ENCODE peak calls at places on chromosomes 6 and 20, in four cellular contexts. X is fibroblast of lung, O is uterus, Z is neural progenitor cell. B is an unnamed sample. For H3K27me3 and H3K4me1, the result is how much of the 10 kb centered on the place peaks cover.

GRCh38 chr20:49885558-49886332 is 29.6 kb downstream of the SPATA2 start:
- DNase-seq in X (no peak), O (no peak), Z (no peak), B (peak)

GRCh38 chr6:125918681-125919566 is 37.6 kb upstream of the HINT3 start:
- DNase-seq in X (peak), O (peak), Z (no peak), B (no peak)

GRCh38 chr6:51513891-51514290 is 573.5 kb downstream of the PKHD1 start:
- DNase-seq in X (no peak), O (no peak), Z (peak), B (no peak)

GRCh38 chr6:48101277-48101676 is 9.7 kb downstream of the PTCHD4 start:
- DNase-seq in X (peak), O (no peak), Z (no peak), B (no peak)

GRCh38 chr20:40863337-40863919 is 165.2 kb upstream of the TOP1 start:
- DNase-seq in X (no peak), O (no peak), Z (no peak), B (no peak)

GRCh38 chr6:79170915-79171314 is 63.6 kb downstream of the HMGN3 start:
- DNase-seq in X (peak), O (no peak), Z (no peak), B (no peak)

GRCh38 chr6:104684911-104685415 is 174.8 kb downstream of the HACE1 start:
- DNase-seq in X (no peak), O (no peak), Z (no peak), B (no peak)

GRCh38 chr6:33578164-33578563 is 1.9 kb downstream of the BAK1 start:
- DNase-seq in X (no peak), O (no peak), Z (no peak), B (no peak)

GRCh38 chr6:138430361-138431145 is 26.5 kb downstream of the HEBP2 start:
- DNase-seq in X (no peak), O (no peak), Z (no peak), B (no peak)

GRCh38 chr6:90146914-90147668 is 149.6 kb downstream of the BACH2 start:
- DNase-seq in X (no peak), O (no peak), Z (no peak), B (no peak)

GRCh38 chr20:18857640-18858039 is 44.1 kb downstream of the SCP2D1 start:
- DNase-seq in X (peak), O (no peak), Z (no peak), B (no peak)

GRCh38 chr20:52190437-52191131 is 995 bp downstream of the ZFP64 start:
- DNase-seq in X (peak), O (no peak), Z (peak), B (no peak)

GRCh38 chr6:135182993-135183531 is 2.0 kb downstream of the MYB start:
- DNase-seq in X (no peak), O (no peak), Z (peak), B (no peak)

GRCh38 chr6:41780623-41781301 is at the start of gene PRICKLE4:
- DNase-seq in X (no peak), O (peak), Z (peak), B (no peak)

GRCh38 chr6:5984150-5985089 is 22.3 kb downstream of the NRN1 start:
- DNase-seq in X (no peak), O (no peak), Z (no peak), B (no peak)

GRCh38 chr6:14023855-14024254 is 93.7 kb upstream of the CD83 start:
- DNase-seq in X (no peak), O (no peak), Z (no peak), B (no peak)

GRCh38 chr6:164827537-164827936 is 481.9 kb downstream of the C6orf118 start:
- DNase-seq in X (peak), O (no peak), Z (no peak), B (no peak)

GRCh38 chr6:107827541-107827940 is 3.4 kb upstream of the SCML4 start:
- DNase-seq in X (no peak), O (no peak), Z (no peak), B (no peak)

GRCh38 chr20:38148328-38149102 is 16.6 kb downstream of the TGM2 start:
- DNase-seq in X (no peak), O (no peak), Z (no peak), B (peak)

GRCh38 chr6:12297363-12298016 is 7.3 kb downstream of the EDN1 start:
- DNase-seq in X (no peak), O (no peak), Z (no peak), B (no peak)

GRCh38 chr6:144007779-144008500 is at the start of gene PLAGL1:
- DNase-seq in X (peak), O (peak), Z (peak), B (peak)

GRCh38 chr6:45021652-45022051 is 306.5 kb upstream of the RUNX2 start:
- DNase-seq in X (peak), O (no peak), Z (no peak), B (no peak)

GRCh38 chr6:411402-412145 is 20.0 kb downstream of the IRF4 start:
- DNase-seq in X (no peak), O (peak), Z (no peak), B (no peak)

GRCh38 chr6:116064626-116065025 is 3.9 kb upstream of the FRK start:
- DNase-seq in X (no peak), O (no peak), Z (no peak), B (no peak)

GRCh38 chr6:116062496-116062895 is 1.8 kb upstream of the FRK start:
- DNase-seq in X (no peak), O (no peak), Z (no peak), B (no peak)

GRCh38 chr6:116059713-116060571 is 749 bp downstream of the FRK start:
- DNase-seq in X (peak), O (peak), Z (no peak), B (no peak)

GRCh38 chr6:116057766-116058165 is 2.9 kb downstream of the FRK start:
- DNase-seq in X (no peak), O (no peak), Z (no peak), B (no peak)

DNA sequence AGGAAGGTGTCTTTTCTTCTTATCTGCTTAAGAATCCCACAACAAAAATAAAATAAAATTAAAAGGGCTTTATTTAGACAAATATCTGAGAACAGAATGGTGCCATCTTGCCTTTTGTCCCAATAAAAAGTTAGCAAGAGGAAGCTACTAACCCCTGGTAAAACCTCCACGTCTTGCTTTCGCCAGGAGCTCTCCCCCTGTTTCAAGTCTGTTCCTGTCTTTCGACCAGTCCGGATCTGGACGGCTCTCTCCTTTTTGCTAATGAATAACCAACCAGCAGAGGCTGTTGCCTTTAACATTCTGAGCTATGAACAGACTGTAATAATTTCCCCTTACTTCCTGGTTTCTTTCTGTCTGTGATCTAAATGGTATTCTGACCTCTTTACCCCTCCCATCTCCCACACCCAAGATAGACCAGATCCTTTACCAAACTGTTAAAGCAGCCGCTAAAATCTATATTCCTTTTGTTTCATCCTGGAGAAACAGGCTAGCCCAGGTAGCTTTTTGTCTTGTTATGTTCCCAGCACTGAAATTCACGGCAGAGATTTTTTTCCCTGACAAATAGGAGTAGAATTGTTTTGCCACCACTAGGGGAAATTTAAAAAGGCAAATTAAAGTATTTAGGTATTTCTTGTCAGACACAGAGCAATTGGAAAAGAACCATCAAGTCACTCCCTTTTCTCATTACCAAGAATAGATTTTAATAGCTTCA is at the start of gene FRK:
- DNase-seq in X (no peak), O (no peak), Z (no peak), B (no peak)
- H3K4me3 ChIP-seq in X (peak), O (peak), Z (no peak), B (peak)

GRCh38 chr6:170295519-170296422 is 4.9 kb upstream of the DLL1 start:
- DNase-seq in X (no peak), O (no peak), Z (peak), B (no peak)

GRCh38 chr6:170297577-170298330 is 6.9 kb upstream of the DLL1 start:
- DNase-seq in X (no peak), O (no peak), Z (peak), B (no peak)

GRCh38 chr6:170296746-170297576 is 6.1 kb upstream of the DLL1 start:
- DNase-seq in X (no peak), O (no peak), Z (peak), B (no peak)

GRCh38 chr6:170294813-170295518 is 4.1 kb upstream of the DLL1 start:
- DNase-seq in X (no peak), O (no peak), Z (no peak), B (no peak)

GRCh38 chr6:170296423-170296745 is 5.5 kb upstream of the DLL1 start:
- DNase-seq in X (no peak), O (no peak), Z (peak), B (no peak)
- H3K27me3 ChIP-seq in X (half or more), O (under half), Z (under half), B (under half)

DNA sequence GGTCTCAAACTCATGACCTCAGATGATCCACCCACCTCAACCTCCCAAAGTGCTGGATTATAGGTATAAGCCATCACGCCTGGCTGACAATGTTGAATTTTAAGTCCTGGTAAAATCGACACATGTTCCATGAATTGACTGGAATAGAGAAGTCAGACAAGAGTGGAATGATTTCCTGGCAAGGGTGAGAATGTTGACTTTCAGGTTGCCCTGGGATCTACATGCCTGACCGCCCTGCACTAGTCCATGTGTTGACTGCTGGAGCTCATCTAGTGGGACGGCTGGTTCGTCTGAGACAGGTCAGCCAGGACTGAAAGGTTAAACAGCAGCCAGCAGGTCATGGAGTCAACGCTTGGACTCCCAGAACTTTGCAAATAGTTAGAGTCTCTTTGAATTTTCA is 88.8 kb downstream of the SASH1 start:
- DNase-seq in X (no peak), O (no peak), Z (no peak), B (no peak)
- H3K4me1 ChIP-seq in X (under half), O (under half), Z (under half), B (under half)

GRCh38 chr6:127484207-127484858 is 25.1 kb upstream of the KIAA0408 start:
- DNase-seq in X (peak), O (no peak), Z (no peak), B (no peak)

GRCh38 chr6:127482318-127482717 is 23.1 kb upstream of the KIAA0408 start:
- DNase-seq in X (no peak), O (no peak), Z (no peak), B (no peak)

GRCh38 chr6:127481628-127482027 is 22.4 kb upstream of the KIAA0408 start:
- DNase-seq in X (peak), O (no peak), Z (no peak), B (no peak)

GRCh38 chr6:127481081-127481480 is 21.9 kb upstream of the KIAA0408 start:
- DNase-seq in X (peak), O (no peak), Z (no peak), B (no peak)

GRCh38 chr6:127483399-127484055 is 24.3 kb upstream of the KIAA0408 start:
- DNase-seq in X (no peak), O (no peak), Z (peak), B (no peak)
- H3K4me3 ChIP-seq in X (peak), O (no peak), Z (no peak), B (no peak)

GRCh38 chr6:37569317-37569716 is 69.6 kb upstream of the CCDC167 start:
- DNase-seq in X (no peak), O (no peak), Z (no peak), B (no peak)
- H3K27me3 ChIP-seq in X (under half), O (under half), Z (under half), B (under half)

DNA sequence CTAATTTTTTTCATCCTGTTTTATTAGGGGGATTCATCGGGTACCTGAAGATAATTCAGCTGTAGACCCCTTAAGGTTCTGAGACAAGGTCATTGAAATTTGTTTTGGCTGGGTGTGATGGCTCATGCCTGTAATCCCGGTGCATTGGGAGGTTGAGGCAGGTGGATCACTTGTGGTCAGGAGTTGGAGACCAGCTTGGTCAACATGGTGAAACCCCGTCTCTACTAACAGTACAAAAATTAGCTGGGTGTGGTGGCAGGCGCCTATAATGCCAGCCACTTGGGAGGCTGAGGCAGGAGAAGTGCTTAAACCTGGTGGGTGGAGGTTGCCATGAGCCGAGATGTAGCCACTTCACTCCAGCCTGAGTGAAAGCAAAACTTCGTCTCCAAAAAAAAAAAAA is 10.9 kb downstream of the SRSF3 start:
- DNase-seq in X (no peak), O (no peak), Z (no peak), B (no peak)
- H3K4me1 ChIP-seq in X (under half), O (under half), Z (under half), B (half or more)

DNA sequence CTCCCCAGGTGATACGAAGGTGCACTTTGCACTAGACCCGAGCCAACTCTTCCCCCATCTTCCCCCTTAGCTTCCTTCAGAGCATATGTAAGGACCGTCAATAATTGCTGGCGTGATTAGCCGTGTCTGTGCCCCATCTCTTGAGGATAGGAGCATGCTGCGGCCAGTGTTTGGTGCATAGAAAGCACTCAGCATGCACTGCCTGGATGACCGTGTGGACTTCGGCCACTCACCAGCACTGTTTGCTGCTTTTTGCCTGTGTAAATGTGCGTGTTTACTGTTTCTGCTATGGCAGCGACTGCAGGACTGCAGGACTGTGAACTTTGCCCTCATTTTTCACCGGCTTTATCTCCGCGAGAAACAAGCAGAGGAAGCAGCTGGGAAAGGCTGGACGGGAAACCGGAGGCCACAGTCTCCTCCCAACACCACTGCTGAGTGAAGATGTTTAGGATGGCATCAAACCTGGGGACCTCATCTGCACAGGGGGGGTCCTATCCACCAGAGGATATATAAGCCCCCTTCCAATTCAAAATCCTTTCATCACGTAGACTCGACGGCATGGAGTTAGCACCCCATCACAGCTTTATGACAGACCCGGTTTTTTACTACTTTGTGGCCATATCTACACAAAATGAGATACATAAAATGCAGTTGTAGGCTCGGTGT is 150.6 kb upstream of the AFDN start:
- DNase-seq in X (no peak), O (peak), Z (peak), B (no peak)
- H3K4me3 ChIP-seq in X (no peak), O (no peak), Z (no peak), B (no peak)

GRCh38 chr20:63226020-63226943 is 9.4 kb upstream of the BIRC7 start:
- DNase-seq in X (peak), O (no peak), Z (no peak), B (no peak)

GRCh38 chr20:63225082-63225454 is 9.1 kb upstream of the YTHDF1 start:
- DNase-seq in X (peak), O (no peak), Z (no peak), B (no peak)

GRCh38 chr20:63224272-63225081 is 8.5 kb upstream of the YTHDF1 start:
- DNase-seq in X (peak), O (peak), Z (peak), B (no peak)

GRCh38 chr20:63228786-63229185 is 6.9 kb upstream of the BIRC7 start:
- DNase-seq in X (no peak), O (no peak), Z (no peak), B (no peak)

DNA sequence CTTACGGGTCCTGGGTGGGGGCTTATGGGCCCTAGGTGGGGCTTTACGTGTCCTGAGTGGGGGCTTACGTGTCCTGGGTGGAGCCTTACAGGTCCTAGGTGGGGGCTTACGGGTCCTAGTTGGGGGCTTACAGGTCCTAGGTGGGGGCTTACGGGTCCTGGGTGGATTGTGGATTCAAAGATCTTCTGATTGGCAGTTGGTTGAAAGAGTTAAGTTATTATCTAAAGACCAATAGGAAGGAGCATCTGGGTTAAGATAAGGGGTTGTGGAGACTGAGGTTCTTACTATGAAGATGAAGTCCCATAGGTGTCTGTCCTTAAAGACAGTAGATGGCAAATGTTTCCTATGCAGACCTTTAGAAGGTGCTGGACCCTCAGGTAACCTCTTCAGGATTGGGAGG is 8.4 kb upstream of the BIRC7 start:
- DNase-seq in X (no peak), O (no peak), Z (no peak), B (no peak)
- H3K27me3 ChIP-seq in X (under half), O (under half), Z (under half), B (under half)

GRCh38 chr20:44894959-44895358 is 9.5 kb downstream of the YWHAB start:
- DNase-seq in X (no peak), O (no peak), Z (no peak), B (no peak)

GRCh38 chr20:44896583-44896982 is 11.1 kb downstream of the YWHAB start:
- DNase-seq in X (no peak), O (no peak), Z (no peak), B (no peak)

GRCh38 chr20:44900231-44900854 is 9.5 kb upstream of the PABPC1L start:
- DNase-seq in X (no peak), O (no peak), Z (no peak), B (no peak)

GRCh38 chr20:44901972-44902371 is 7.9 kb upstream of the PABPC1L start:
- DNase-seq in X (peak), O (no peak), Z (no peak), B (no peak)

GRCh38 chr20:44897133-44897532 is 11.6 kb downstream of the YWHAB start:
- DNase-seq in X (no peak), O (no peak), Z (no peak), B (no peak)
- H3K4me1 ChIP-seq in X (under half), O (under half), Z (under half), B (under half)

GRCh38 chr6:150936021-150936555 is 70.6 kb downstream of the MTHFD1L start:
- DNase-seq in X (no peak), O (no peak), Z (no peak), B (no peak)
- H3K4me3 ChIP-seq in X (no peak), O (no peak), Z (no peak), B (no peak)